ENCODE peak calls at places on chromosome 10, in six cellular contexts. E, M, R, I, T and F are unnamed samples.

GRCh38 chr10:3995302-3996210 is 210.5 kb upstream of the KLF6 start:
- DNase-seq in E (no peak), M (no peak), R (no peak), I (no peak), T (peak; percentile 68), F (no peak)

GRCh38 chr10:132484922-132485321 is 52.7 kb upstream of the INPP5A start:
- DNase-seq in E (peak; percentile 8), M (no peak), R (no peak), I (no peak), T (no peak), F (no peak)

GRCh38 chr10:72096115-72097000 is 8.0 kb upstream of the SPOCK2 start:
- DNase-seq in E (no peak), M (no peak), R (no peak), I (no peak), T (peak; percentile 57), F (no peak)

GRCh38 chr10:71312840-71313789 is 5.9 kb upstream of the SLC29A3 start:
- DNase-seq in E (no peak), M (no peak), R (no peak), I (no peak), T (peak; percentile 85), F (no peak)

GRCh38 chr10:29309465-29309864 is 20.6 kb downstream of the LYZL1 start:
- DNase-seq in E (no peak), M (no peak), R (no peak), I (no peak), T (no peak), F (no peak)

GRCh38 chr10:95339863-95340262 is 49.1 kb upstream of the PDLIM1 start:
- DNase-seq in E (no peak), M (no peak), R (no peak), I (no peak), T (no peak), F (no peak)

GRCh38 chr10:17616403-17617030 is 657 bp downstream of the HACD1 start:
- DNase-seq in E (peak; percentile 86), M (peak; percentile 84), R (peak; percentile 76), I (peak; percentile 21), T (peak; percentile 43), F (peak; percentile 50)

GRCh38 chr10:102007802-102008201 is 48.2 kb downstream of the ARMH3 start:
- DNase-seq in E (no peak), M (no peak), R (peak; percentile 54), I (no peak), T (no peak), F (no peak)

GRCh38 chr10:61835909-61836232 is 65.6 kb upstream of the ARID5B start:
- DNase-seq in E (no peak), M (no peak), R (no peak), I (no peak), T (peak; percentile 71), F (no peak)

GRCh38 chr10:34656676-34657075 is 158.4 kb downstream of the PARD3 start:
- DNase-seq in E (no peak), M (no peak), R (no peak), I (no peak), T (no peak), F (no peak)

GRCh38 chr10:26214538-26215461 is 1.8 kb upstream of the GAD2 start:
- DNase-seq in E (peak; percentile 49), M (peak; percentile 11), R (no peak), I (no peak), T (no peak), F (peak; percentile 9)

GRCh38 chr10:52348037-52348564 is 34.0 kb downstream of the DKK1 start:
- DNase-seq in E (no peak), M (no peak), R (no peak), I (no peak), T (no peak), F (no peak)

GRCh38 chr10:48456808-48457761 is 147.8 kb downstream of the ARHGAP22 start:
- DNase-seq in E (no peak), M (peak; percentile 41), R (no peak), I (no peak), T (no peak), F (no peak)

GRCh38 chr10:28708921-28709461 is 31.7 kb downstream of the BAMBI start:
- DNase-seq in E (no peak), M (no peak), R (no peak), I (no peak), T (no peak), F (no peak)

GRCh38 chr10:109178576-109178975 is 744.7 kb downstream of the XPNPEP1 start:
- DNase-seq in E (no peak), M (no peak), R (no peak), I (no peak), T (no peak), F (no peak)

GRCh38 chr10:30036341-30036740 is 23.0 kb downstream of the JCAD start:
- DNase-seq in E (no peak), M (no peak), R (no peak), I (no peak), T (peak; percentile 23), F (no peak)

GRCh38 chr10:62426600-62426999 is 52.4 kb downstream of the ZNF365 start:
- DNase-seq in E (no peak), M (no peak), R (no peak), I (peak; percentile 36), T (no peak), F (no peak)

GRCh38 chr10:73965890-73966768 is 31.8 kb upstream of the VCL start:
- DNase-seq in E (peak; percentile 86), M (no peak), R (no peak), I (peak; percentile 99), T (peak; percentile 99), F (peak; percentile 25)

GRCh38 chr10:15704581-15704968 is 15.1 kb downstream of the ITGA8 start:
- DNase-seq in E (no peak), M (no peak), R (no peak), I (no peak), T (no peak), F (no peak)

GRCh38 chr10:101224910-101225823 is 4.1 kb downstream of the LBX1 start:
- DNase-seq in E (peak; percentile 74), M (peak; percentile 64), R (peak; percentile 52), I (no peak), T (no peak), F (no peak)

DNA sequence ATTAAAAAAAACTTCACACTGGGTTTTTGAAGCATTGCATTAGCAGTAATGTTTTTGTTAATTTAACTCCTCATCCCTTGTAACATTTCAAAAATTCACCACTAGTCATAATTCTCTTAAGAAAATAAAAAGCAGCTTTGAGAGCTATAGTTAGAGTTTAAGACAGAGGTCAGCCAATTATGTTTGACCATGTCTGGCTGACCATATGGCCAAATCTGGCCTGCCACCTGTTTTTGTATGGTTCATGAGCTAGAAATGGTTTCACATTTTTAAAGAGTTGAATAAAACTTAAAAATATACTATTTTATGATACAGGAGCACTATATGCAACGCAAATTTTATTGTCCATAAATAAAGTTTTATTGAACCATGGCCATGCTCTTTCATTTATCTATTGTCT is 73.0 kb upstream of the LRRTM3 start:
- DNase-seq in E (no peak), M (no peak), R (no peak), I (no peak), T (no peak), F (no peak)
- TF ChIP-seq CTCF in E (no peak), M (no peak), R (no peak), I (no peak), T (no peak), F (no peak)

GRCh38 chr10:86642499-86642898 is 11.8 kb upstream of the OPN4 start:
- DNase-seq in E (no peak), M (peak; percentile 8), R (no peak), I (no peak), T (peak; percentile 47), F (no peak)

GRCh38 chr10:86646532-86646931 is 7.8 kb upstream of the OPN4 start:
- DNase-seq in E (no peak), M (peak; percentile 17), R (no peak), I (no peak), T (no peak), F (no peak)

GRCh38 chr10:86645111-86645445 is 9.3 kb upstream of the OPN4 start:
- DNase-seq in E (no peak), M (no peak), R (no peak), I (no peak), T (no peak), F (no peak)

GRCh38 chr10:86646933-86647332 is 7.4 kb upstream of the OPN4 start:
- DNase-seq in E (no peak), M (peak; percentile 5), R (no peak), I (no peak), T (no peak), F (no peak)

DNA sequence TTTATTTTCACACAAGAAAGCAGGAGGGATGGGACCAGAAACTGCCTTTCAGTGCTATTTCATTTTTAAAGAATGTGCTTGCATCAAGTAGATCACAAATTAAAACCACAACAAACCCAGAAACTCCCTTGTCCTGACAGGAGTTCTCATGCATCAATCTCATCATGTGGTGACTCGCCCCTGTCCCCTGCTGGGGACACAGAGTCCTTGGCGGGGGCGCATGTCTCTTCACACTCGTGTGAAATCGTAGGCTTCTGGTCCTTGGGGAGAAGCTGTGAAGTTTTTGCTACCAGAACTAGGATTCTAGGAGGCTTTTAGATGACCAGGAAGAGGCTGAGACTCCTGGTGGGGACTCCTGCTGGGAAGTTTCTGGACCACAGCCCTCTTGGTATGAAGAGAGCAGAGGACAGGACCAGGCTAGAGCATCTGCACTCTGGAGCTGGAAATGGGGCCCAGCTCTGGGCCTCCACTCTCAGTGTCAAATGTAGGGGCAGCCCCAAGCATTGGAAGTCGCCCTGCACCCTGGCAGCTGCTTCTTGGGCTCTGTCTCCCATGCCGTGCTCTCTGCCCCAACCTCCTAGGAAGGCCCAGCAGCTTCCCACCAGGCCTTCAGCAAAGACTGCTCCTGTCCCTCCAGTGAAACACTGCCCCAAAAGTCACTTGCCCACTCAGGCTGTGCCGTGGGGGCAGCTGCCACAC is 9.8 kb upstream of the OPN4 start:
- DNase-seq in E (no peak), M (peak; percentile 29), R (peak; percentile 41), I (no peak), T (peak; percentile 23), F (no peak)
- TF ChIP-seq CTCF in E (no peak), M (peak; percentile 22), R (peak; percentile 29), I (peak; percentile 26), T (no peak), F (peak; percentile 45)

GRCh38 chr10:107148906-107149305 is 15.6 kb downstream of the SORCS1 start:
- DNase-seq in E (no peak), M (no peak), R (no peak), I (no peak), T (no peak), F (no peak)

GRCh38 chr10:107141539-107142061 is 22.9 kb downstream of the SORCS1 start:
- DNase-seq in E (no peak), M (no peak), R (no peak), I (no peak), T (no peak), F (no peak)

GRCh38 chr10:107139237-107139636 is 25.3 kb downstream of the SORCS1 start:
- DNase-seq in E (no peak), M (no peak), R (no peak), I (no peak), T (no peak), F (no peak)

GRCh38 chr10:107144490-107144889 is 20.0 kb downstream of the SORCS1 start:
- DNase-seq in E (peak; percentile 42), M (no peak), R (peak; percentile 9), I (no peak), T (no peak), F (peak; percentile 3)
- TF ChIP-seq CTCF in E (no peak), M (no peak), R (no peak), I (no peak), T (no peak), F (peak; percentile 21)

GRCh38 chr10:103042908-103043307 is 124.8 kb downstream of the CNNM2 start:
- DNase-seq in E (peak; percentile 30), M (no peak), R (no peak), I (no peak), T (no peak), F (no peak)
- TF ChIP-seq CTCF in E (no peak), M (no peak), R (no peak), I (no peak), T (no peak), F (peak; percentile 31)